ENCODE peak calls at places on chromosome 22, in ten cellular contexts. X, F, H, T, V, N, B, K, A and I are unnamed samples.

GRCh38 chr22:27755521-27756211 is 45.9 kb downstream of the MN1 start:
- DNase-seq in N (no peak), K (no peak), V (no peak), X (no peak), T (no peak), F (no peak), A (no peak), H (no peak), B (no peak), I (no peak)

GRCh38 chr22:48137640-48138039 is 1375.2 kb downstream of the TBC1D22A start:
- DNase-seq in B (no peak), F (no peak), H (no peak), K (no peak), T (no peak), X (no peak), N (no peak), V (no peak), A (no peak), I (no peak)

GRCh38 chr22:38167988-38168407 is 13.6 kb downstream of the PLA2G6 start:
- DNase-seq in A (no peak), F (no peak), H (no peak), K (no peak), T (no peak), X (no peak), N (no peak), B (no peak), V (no peak), I (no peak)

GRCh38 chr22:38172489-38173155 is 9.0 kb downstream of the PLA2G6 start:
- DNase-seq in B (no peak), V (peak; percentile 29), X (peak; percentile 73), A (no peak), F (no peak), H (peak; percentile 52), K (peak; percentile 66), T (peak; percentile 46), N (no peak), I (no peak)

GRCh38 chr22:37472418-37473006 is 13.7 kb downstream of the MFNG start:
- DNase-seq in T (no peak), X (peak; percentile 76), B (no peak), N (no peak), K (peak; percentile 46), F (peak; percentile 42), A (peak; percentile 55), H (no peak), V (no peak), I (peak; percentile 38)

GRCh38 chr22:47837703-47838102 is 1075.3 kb downstream of the TBC1D22A start:
- DNase-seq in X (no peak), A (peak; percentile 65), F (peak; percentile 45), B (peak; percentile 13), T (no peak), K (peak; percentile 30), H (no peak), V (no peak), N (no peak), I (peak; percentile 11)

GRCh38 chr22:50697667-50698506 is 25.3 kb downstream of the SHANK3 start:
- DNase-seq in X (no peak), T (no peak), H (no peak), K (no peak), V (no peak), N (no peak), F (no peak), B (no peak), A (no peak), I (no peak)

GRCh38 chr22:36585841-36586240 is 56.9 kb upstream of the EIF3D start:
- DNase-seq in K (no peak), N (no peak), H (no peak), A (no peak), B (no peak), X (no peak), V (no peak), F (no peak), T (no peak), I (no peak)

DNA sequence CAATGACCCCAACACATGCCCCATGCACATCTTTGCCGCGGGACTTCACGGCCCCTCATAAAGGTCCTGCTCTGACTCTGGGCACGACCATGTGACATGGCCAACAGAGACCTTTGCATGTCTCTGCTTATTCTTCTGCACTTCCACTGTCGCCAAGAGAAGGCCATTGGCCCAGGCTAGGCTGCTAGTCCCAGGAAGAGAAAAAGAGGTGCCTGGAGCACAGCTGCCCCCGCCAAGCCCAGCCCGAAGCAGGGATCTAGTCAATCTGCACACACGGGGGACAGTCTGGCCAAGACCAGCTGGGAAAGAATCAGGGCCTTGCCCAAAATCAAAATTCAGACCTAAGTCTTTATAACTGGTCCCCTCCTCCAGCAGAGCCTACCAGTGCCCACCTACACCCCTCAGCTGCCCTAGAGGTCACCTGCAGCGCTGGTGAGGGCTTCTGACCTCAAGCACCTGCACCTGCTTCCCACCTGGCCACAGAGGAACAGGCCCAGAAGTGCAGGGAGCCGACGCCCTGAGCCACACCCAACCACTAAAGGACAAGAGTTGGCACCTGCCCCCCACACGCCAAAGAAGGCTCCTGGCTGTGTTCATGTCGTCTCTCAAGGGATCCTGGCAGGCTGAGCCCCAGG is 8.0 kb downstream of the SULT4A1 start:
- DNase-seq in F (no peak), X (peak; percentile 19), B (no peak), V (no peak), H (peak; percentile 13), A (no peak), N (no peak), T (no peak), K (no peak), I (no peak)
- H3K4me3 ChIP-seq in F (no peak overlapping the region), X (no peak overlapping the region), B (no peak overlapping the region), V (no peak overlapping the region), H (no peak overlapping the region), A (no peak overlapping the region), N (no peak overlapping the region), T (no peak overlapping the region), K (no peak overlapping the region), I (no peak overlapping the region)

GRCh38 chr22:26481112-26481693 is 2.4 kb downstream of the HPS4 start:
- DNase-seq in N (no peak), T (no peak), H (no peak), V (no peak), B (no peak), X (no peak), F (no peak), A (no peak), K (no peak), I (no peak)

GRCh38 chr22:26483439-26484359 is at the start of the genes HPS4 and SRRD:
- DNase-seq in V (peak; percentile 73), B (peak; percentile 72), A (peak; percentile 94), N (peak; percentile 59), H (peak; percentile 93), K (peak; percentile 77), T (peak; percentile 80), F (peak; percentile 93), X (peak; percentile 96), I (peak; percentile 83)

GRCh38 chr22:26481694-26482093 is 1.9 kb downstream of the HPS4 start:
- DNase-seq in X (no peak), F (no peak), H (no peak), A (peak; percentile 48), T (no peak), B (no peak), N (no peak), K (no peak), V (no peak), I (no peak)

GRCh38 chr22:26483043-26483438 is 542 bp downstream of the HPS4 start:
- DNase-seq in B (no peak), H (no peak), A (no peak), K (no peak), T (no peak), V (no peak), N (no peak), X (no peak), F (no peak), I (no peak)

DNA sequence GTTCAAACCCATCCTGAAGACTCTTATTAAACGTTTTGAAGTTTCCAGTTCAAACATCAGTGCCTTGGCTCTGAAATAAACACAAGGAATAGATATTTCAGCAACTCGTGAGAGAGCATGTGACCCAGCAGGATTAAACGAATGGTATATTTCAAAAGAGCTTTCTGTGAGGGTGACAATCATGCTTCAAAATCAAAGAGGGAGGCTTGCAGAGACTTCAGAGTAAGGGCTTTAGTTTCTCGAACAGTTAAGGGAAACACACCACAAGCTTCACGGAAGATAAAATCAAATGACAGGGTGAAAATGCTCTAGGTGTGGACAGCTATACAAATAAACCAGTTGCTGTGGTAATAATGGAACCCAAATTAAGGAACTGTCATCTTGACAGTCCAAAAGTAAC is 1.4 kb downstream of the HPS4 start:
- DNase-seq in K (no peak), N (no peak), T (no peak), B (no peak), X (no peak), V (no peak), H (no peak), F (no peak), A (peak; percentile 26), I (no peak)
- TF ChIP-seq CTCF in K (no peak), N (no peak), T (no peak), B (no peak), X (no peak), V (no peak), H (no peak), F (no peak), A (no peak), I (no peak)

DNA sequence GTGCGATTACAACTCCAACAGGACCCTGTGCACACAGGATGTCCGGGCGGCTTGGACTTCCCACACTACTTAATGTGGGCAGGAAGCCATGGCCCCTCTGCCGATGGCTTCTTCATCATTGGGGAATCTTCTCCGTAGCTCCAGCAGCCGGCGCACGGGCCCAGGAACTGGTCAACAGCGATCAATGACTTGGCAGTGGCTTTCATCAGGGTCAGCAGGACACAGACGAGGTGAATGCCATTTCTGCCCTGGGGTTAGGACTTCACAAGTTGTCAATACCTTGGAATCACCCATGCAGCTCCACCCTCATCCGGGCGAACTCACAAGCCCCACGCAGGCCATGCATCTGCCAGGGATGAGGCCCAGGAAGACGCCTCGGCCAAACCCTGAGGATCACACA is 645.7 kb downstream of the BRD1 start:
- DNase-seq in A (no peak), T (no peak), F (no peak), K (no peak), B (no peak), X (no peak), N (no peak), H (no peak), V (no peak), I (no peak)
- H3K4me3 ChIP-seq in A (no peak overlapping the region), T (no peak overlapping the region), F (no peak overlapping the region), K (no peak overlapping the region), B (no peak overlapping the region), X (no peak overlapping the region), N (no peak overlapping the region), H (no peak overlapping the region), V (no peak overlapping the region), I (no peak overlapping the region)

GRCh38 chr22:40153705-40154104 is 24.0 kb upstream of the TNRC6B start:
- DNase-seq in F (no peak), H (no peak), X (no peak), T (no peak), K (no peak), B (no peak), V (no peak), N (no peak), A (no peak), I (no peak)

GRCh38 chr22:40161182-40161581 is 16.5 kb upstream of the TNRC6B start:
- DNase-seq in T (no peak), A (no peak), K (no peak), X (no peak), H (no peak), V (no peak), B (no peak), N (no peak), F (no peak), I (no peak)

GRCh38 chr22:40157546-40157945 is 20.2 kb upstream of the TNRC6B start:
- DNase-seq in X (peak; percentile 61), T (no peak), V (no peak), H (no peak), F (no peak), N (no peak), K (no peak), A (no peak), B (no peak), I (no peak)

GRCh38 chr22:40153186-40153585 is 24.5 kb upstream of the TNRC6B start:
- DNase-seq in T (no peak), A (no peak), K (no peak), B (no peak), V (no peak), F (no peak), N (no peak), X (no peak), H (no peak), I (no peak)

DNA sequence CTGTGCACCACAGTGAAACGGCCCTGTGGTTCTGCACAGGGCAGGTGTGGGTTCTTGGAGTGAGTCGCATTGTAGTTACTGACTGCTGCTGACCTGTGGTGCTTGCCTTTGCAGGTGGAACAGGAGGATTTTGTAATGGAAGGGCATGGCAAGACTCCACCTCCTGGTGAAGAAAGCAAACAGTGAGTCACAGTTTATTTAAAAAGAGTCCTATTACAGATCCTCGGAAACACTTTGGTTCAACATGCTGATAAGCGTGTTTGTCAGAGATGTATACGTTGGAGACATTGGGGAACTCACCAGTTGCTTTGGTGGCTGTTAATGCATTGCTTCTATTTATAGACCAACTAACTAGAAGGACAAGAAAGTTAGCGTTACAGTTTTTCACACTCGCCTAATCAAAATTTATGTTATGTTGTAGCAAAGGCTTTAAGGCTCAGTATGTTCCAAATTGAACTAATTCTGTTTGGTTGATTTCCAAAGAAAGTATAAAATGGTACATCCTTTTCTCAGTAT is 21.7 kb upstream of the TNRC6B start:
- DNase-seq in X (peak; percentile 67), K (peak; percentile 93), F (no peak), H (no peak), B (peak; percentile 51), T (no peak), V (peak; percentile 60), A (no peak), N (no peak), I (peak; percentile 37)
- TF ChIP-seq CTCF in X (peak; percentile 50), K (peak; percentile 55), F (peak; percentile 38), H (no peak), B (peak; percentile 7), T (no peak), V (peak; percentile 44), A (peak; percentile 37), N (peak; percentile 24), I (peak; percentile 22)